ENCODE peak calls at places on chromosomes 13 and 19, in eight cellular contexts. V, Q, H, C, R, X, O and N are unnamed samples.

GRCh38 chr19:1234670-1235380 is 3.0 kb downstream of the CBARP start:
- DNase-seq in O (no peak), Q (no peak), X (no peak), H (no peak), C (no peak), R (no peak), V (no peak), N (no peak)

GRCh38 chr19:30719991-30720329 is 347.8 kb downstream of the ZNF536 start:
- DNase-seq in O (no peak), H (peak; percentile 40), C (peak; percentile 52), V (no peak), R (no peak), Q (peak; percentile 12), X (no peak), N (no peak)

GRCh38 chr13:37618554-37618953 is 20.0 kb upstream of the POSTN start:
- DNase-seq in V (no peak), H (no peak), R (no peak), O (no peak), C (no peak), X (no peak), Q (peak; percentile 71), N (no peak)

GRCh38 chr19:1045247-1045603 is 5.3 kb downstream of the ABCA7 start:
- DNase-seq in R (peak; percentile 100), X (peak; percentile 66), C (peak; percentile 97), Q (no peak), V (peak; percentile 60), H (peak; percentile 85), O (no peak), N (peak; percentile 67)

GRCh38 chr13:46185634-46186033 is 3.7 kb upstream of the LCP1 start:
- DNase-seq in X (no peak), V (no peak), C (no peak), R (no peak), Q (no peak), O (no peak), H (no peak), N (no peak)

GRCh38 chr19:947707-948533 is 22.1 kb downstream of the ARID3A start:
- DNase-seq in C (no peak), V (no peak), R (peak; percentile 92), O (peak; percentile 64), Q (no peak), X (no peak), H (no peak), N (no peak)

GRCh38 chr19:34654796-34655195 is 22.2 kb downstream of the SCGB2B2 start:
- DNase-seq in R (no peak), V (no peak), Q (no peak), X (no peak), C (no peak), H (no peak), O (no peak), N (no peak)

GRCh38 chr19:28627669-28628068 is 585.3 kb downstream of the UQCRFS1 start:
- DNase-seq in R (no peak), O (no peak), X (no peak), H (no peak), Q (no peak), V (no peak), C (no peak), N (no peak)

GRCh38 chr19:10271543-10272086 is 695 bp downstream of the ICAM1 start:
- DNase-seq in X (no peak), Q (no peak), V (no peak), R (peak; percentile 39), C (no peak), H (no peak), O (no peak), N (peak; percentile 37)

GRCh38 chr19:10269333-10270179 is 1.4 kb upstream of the ICAM1 start:
- DNase-seq in H (peak; percentile 86), V (peak; percentile 87), R (peak; percentile 92), Q (peak; percentile 66), X (peak; percentile 88), C (peak; percentile 86), O (peak; percentile 90), N (peak; percentile 84)

GRCh38 chr19:10268077-10268476 is 2.8 kb upstream of the ICAM1 start:
- DNase-seq in X (no peak), C (no peak), H (no peak), V (no peak), R (no peak), Q (no peak), O (no peak), N (no peak)

GRCh38 chr19:10270616-10271394 is at the start of gene ICAM1:
- DNase-seq in O (peak; percentile 84), X (peak; percentile 70), Q (peak; percentile 45), V (peak; percentile 71), H (no peak), C (peak; percentile 88), R (peak; percentile 71), N (peak; percentile 67)

DNA sequence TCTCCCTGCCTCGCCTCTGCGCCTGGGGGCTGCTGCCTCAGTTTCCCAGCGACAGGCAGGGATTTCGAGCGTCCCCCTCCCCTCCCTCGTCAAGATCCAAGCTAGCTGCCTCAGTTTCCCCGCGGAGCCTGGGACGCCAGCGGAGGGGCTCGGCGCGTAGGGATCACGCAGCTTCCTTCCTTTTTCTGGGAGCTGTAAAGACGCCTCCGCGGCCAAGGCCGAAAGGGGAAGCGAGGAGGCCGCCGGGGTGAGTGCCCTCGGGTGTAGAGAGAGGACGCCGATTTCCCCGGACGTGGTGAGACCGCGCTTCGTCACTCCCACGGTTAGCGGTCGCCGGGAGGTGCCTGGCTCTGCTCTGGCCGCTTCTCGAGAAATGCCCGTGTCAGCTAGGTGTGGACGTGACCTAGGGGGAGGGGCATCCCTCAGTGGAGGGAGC is 722 bp upstream of the ICAM1 start:
- DNase-seq in V (peak; percentile 20), C (peak; percentile 33), X (no peak), R (peak; percentile 36), H (no peak), O (peak; percentile 76), Q (no peak), N (peak; percentile 72)
- H3K27ac ChIP-seq in V (no peak overlapping the region), C (no peak overlapping the region), X (no peak overlapping the region), R (no peak overlapping the region), H (no peak overlapping the region), O (peak overlapping the region; percentile 93), Q (no peak overlapping the region), N (peak overlapping the region; percentile 88)

GRCh38 chr19:14556662-14557188 is 15.1 kb downstream of the NDUFB7 start:
- DNase-seq in C (peak; percentile 93), O (peak; percentile 79), Q (peak; percentile 75), R (peak; percentile 92), V (peak; percentile 91), X (peak; percentile 89), H (peak; percentile 74), N (peak; percentile 59)

GRCh38 chr19:14553939-14554243 is 18.0 kb downstream of the NDUFB7 start:
- DNase-seq in Q (no peak), X (no peak), C (no peak), O (no peak), H (no peak), R (no peak), V (no peak), N (no peak)

GRCh38 chr19:14558370-14559066 is 13.3 kb downstream of the NDUFB7 start:
- DNase-seq in H (no peak), Q (no peak), V (no peak), R (peak; percentile 65), O (peak; percentile 41), C (no peak), X (no peak), N (no peak)

GRCh38 chr19:14554382-14554812 is 17.5 kb downstream of the NDUFB7 start:
- DNase-seq in X (peak; percentile 38), Q (no peak), C (peak; percentile 53), H (no peak), R (no peak), V (no peak), O (no peak), N (no peak)

DNA sequence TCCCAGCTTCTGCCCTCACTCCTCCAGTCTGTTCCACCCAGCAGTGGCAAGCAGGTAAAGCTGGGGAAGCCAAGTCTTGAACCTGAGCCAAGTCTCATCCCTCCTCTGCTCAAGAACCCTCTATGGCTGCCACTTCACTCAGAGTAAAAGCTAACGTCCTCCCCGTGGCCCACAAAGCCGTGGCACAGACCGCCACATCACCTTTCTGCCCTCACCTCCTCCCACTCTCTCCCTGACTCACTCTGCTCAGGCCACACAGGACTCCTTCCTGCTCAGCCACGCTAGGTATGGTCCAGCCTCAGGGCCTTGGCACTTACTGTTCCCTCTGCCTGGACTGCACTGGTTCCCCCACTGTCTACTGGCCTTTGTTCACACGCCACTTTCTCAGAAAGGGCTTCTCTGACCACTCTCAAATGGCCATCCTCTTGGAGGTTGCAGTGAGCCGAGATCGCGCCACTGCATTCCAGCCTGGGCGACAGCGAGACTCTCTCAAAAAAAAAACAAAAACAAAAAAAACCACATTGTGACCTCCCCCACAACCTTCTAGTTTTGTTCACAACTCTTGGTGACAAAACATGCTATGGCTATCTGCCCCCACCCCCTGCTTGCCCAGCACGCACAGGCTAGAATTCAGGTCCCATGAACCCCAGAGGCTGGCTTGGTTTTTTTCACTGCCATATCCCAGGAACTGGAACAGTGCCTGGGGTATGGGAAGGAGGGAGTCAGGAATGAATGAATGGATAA is 15.8 kb downstream of the NDUFB7 start:
- DNase-seq in O (no peak), V (no peak), H (no peak), Q (no peak), X (peak; percentile 53), C (peak; percentile 30), R (no peak), N (no peak)
- H3K4me1 ChIP-seq in O (peaks cover 75% of the 10 kb centered on the region), V (peaks cover 14% of the 10 kb centered on the region), H (peaks cover 24% of the 10 kb centered on the region), Q (no peaks in the 10 kb centered on the region), X (peaks cover 1% of the 10 kb centered on the region), C (no peaks in the 10 kb centered on the region), R (peaks cover 41% of the 10 kb centered on the region), N (peaks cover 52% of the 10 kb centered on the region)

GRCh38 chr13:97258801-97259200 is 36.7 kb downstream of the MBNL2 start:
- DNase-seq in Q (no peak), V (no peak), C (no peak), R (no peak), O (no peak), H (no peak), X (no peak), N (no peak)

GRCh38 chr13:97259787-97260641 is 37.9 kb downstream of the MBNL2 start:
- DNase-seq in C (no peak), V (no peak), O (no peak), Q (peak; percentile 74), R (no peak), H (no peak), X (peak; percentile 49), N (no peak)

GRCh38 chr13:97263160-97263559 is 41.0 kb downstream of the MBNL2 start:
- DNase-seq in C (no peak), H (no peak), O (no peak), R (no peak), V (no peak), X (no peak), Q (no peak), N (no peak)

GRCh38 chr13:97262058-97262457 is 39.9 kb downstream of the MBNL2 start:
- DNase-seq in O (no peak), Q (no peak), H (no peak), V (no peak), R (no peak), X (no peak), C (no peak), N (no peak)

GRCh38 chr13:97261254-97262015 is 39.3 kb downstream of the MBNL2 start:
- DNase-seq in R (no peak), X (no peak), Q (no peak), C (no peak), H (no peak), V (no peak), O (no peak), N (peak; percentile 15)
- H3K27ac ChIP-seq in R (no peak overlapping the region), X (no peak overlapping the region), Q (no peak overlapping the region), C (no peak overlapping the region), H (no peak overlapping the region), V (no peak overlapping the region), O (peak overlapping the region; percentile 84), N (no peak overlapping the region)

GRCh38 chr19:41332468-41332867 is 21.3 kb downstream of the TGFB1 start:
- DNase-seq in H (no peak), C (no peak), V (no peak), O (no peak), R (no peak), Q (no peak), X (no peak), N (no peak)

GRCh38 chr19:41328818-41329220 is 18.8 kb downstream of the CCDC97 start:
- DNase-seq in O (no peak), C (no peak), V (no peak), H (no peak), R (no peak), Q (no peak), X (no peak), N (no peak)

GRCh38 chr19:41332000-41332399 is 21.7 kb downstream of the TGFB1 start:
- DNase-seq in V (no peak), Q (no peak), C (no peak), X (no peak), O (no peak), H (no peak), R (no peak), N (no peak)

GRCh38 chr19:41330946-41331678 is 21.1 kb downstream of the CCDC97 start:
- DNase-seq in Q (no peak), H (no peak), R (no peak), V (no peak), X (no peak), C (peak; percentile 57), O (no peak), N (no peak)

GRCh38 chr19:41330476-41330875 is 20.5 kb downstream of the CCDC97 start:
- DNase-seq in X (no peak), R (no peak), V (no peak), C (no peak), O (no peak), Q (no peak), H (no peak), N (no peak)
- H3K4me1 ChIP-seq in X (peaks cover 39% of the 10 kb centered on the region), R (peaks cover 34% of the 10 kb centered on the region), V (peaks cover 5% of the 10 kb centered on the region), C (peaks cover 7% of the 10 kb centered on the region), O (peaks cover 52% of the 10 kb centered on the region), Q (peaks cover 24% of the 10 kb centered on the region), H (peaks cover 14% of the 10 kb centered on the region), N (peaks cover 88% of the 10 kb centered on the region)